ENCODE peak calls at places on chromosomes 13 and 19, in four cellular contexts. One of them, this sample, is unnamed.

GRCh38 chr13:110820311-110820710 is 94.6 kb downstream of the ANKRD10 start:
- DNase-seq in DND-41: no peak
- DNase-seq in EL: no peak
- DNase-seq in cortex of kidney: no peak
- DNase-seq in this sample: no peak

GRCh38 chr19:13001502-13002388 is 6.5 kb downstream of the NFIX start:
- DNase-seq in cortex of kidney: no peak
- DNase-seq in DND-41: no peak
- DNase-seq in EL: no peak
- DNase-seq in this sample: no peak

GRCh38 chr13:31073859-31074718 is 87.6 kb downstream of the HSPH1 start:
- DNase-seq in cortex of kidney: no peak
- DNase-seq in DND-41: no peak
- DNase-seq in EL: peak; percentile 10
- DNase-seq in this sample: peak; percentile 61

GRCh38 chr13:59843040-59843439 is 320.7 kb downstream of the DIAPH3 start:
- DNase-seq in DND-41: no peak
- DNase-seq in EL: no peak
- DNase-seq in cortex of kidney: no peak
- DNase-seq in this sample: no peak

GRCh38 chr13:52845334-52845761 is 3.1 kb downstream of the PCDH8 start:
- DNase-seq in DND-41: no peak
- DNase-seq in EL: no peak
- DNase-seq in cortex of kidney: no peak
- DNase-seq in this sample: no peak

GRCh38 chr19:28019371-28019770 is 1193.6 kb downstream of the UQCRFS1 start:
- DNase-seq in DND-41: no peak
- DNase-seq in cortex of kidney: no peak
- DNase-seq in EL: no peak
- DNase-seq in this sample: no peak

GRCh38 chr13:113219311-113219940 is 10.0 kb downstream of the CUL4A start:
- DNase-seq in EL: peak; percentile 30
- DNase-seq in DND-41: no peak
- DNase-seq in cortex of kidney: no peak
- DNase-seq in this sample: peak; percentile 60

GRCh38 chr13:90545070-90545840 is 802.2 kb upstream of the MIR17HG start:
- DNase-seq in DND-41: no peak
- DNase-seq in cortex of kidney: no peak
- DNase-seq in EL: peak; percentile 32
- DNase-seq in this sample: no peak

GRCh38 chr19:5926641-5927438 is 12.8 kb downstream of the CAPS start:
- DNase-seq in cortex of kidney: no peak
- DNase-seq in EL: no peak
- DNase-seq in DND-41: no peak
- DNase-seq in this sample: peak; percentile 34

GRCh38 chr19:46515879-46516350 is 20.2 kb upstream of the PNMA8B start:
- DNase-seq in EL: peak; percentile 44
- DNase-seq in DND-41: peak; percentile 34
- DNase-seq in cortex of kidney: no peak
- DNase-seq in this sample: peak; percentile 27